ENCODE peak calls at places on chromosomes 6 and 20, in seven cellular contexts. J is T-helper 2 cell; N is HEK293T; R is tibial artery; V is COR-L47; S is M059J; W is activated CD4-positive, alpha-beta T cell treated with anti-CD3 and anti-CD28 coated beads, Interleukin-2, amount 50 U/mL, for 1 hour. C is an unnamed sample.

GRCh38 chr6:138161118-138161433 is 663 bp upstream of the ARFGEF3 start:
- DNase-seq in J (no peak), N (no peak), W (no peak), R (no peak), S (no peak), V (no peak), C (no peak)

GRCh38 chr6:72739368-72739779 is 117.5 kb downstream of the KCNQ5 start:
- DNase-seq in N (no peak), S (no peak), V (no peak), W (no peak), J (peak), R (no peak), C (no peak)

GRCh38 chr20:54368578-54368977 is 106.8 kb upstream of the DOK5 start:
- DNase-seq in W (no peak), J (no peak), S (no peak), N (no peak), R (no peak), V (no peak), C (no peak)

GRCh38 chr6:36673882-36674281 is 4.6 kb upstream of the CDKN1A start:
- DNase-seq in V (no peak), W (no peak), N (no peak), S (no peak), J (no peak), R (no peak), C (no peak)

GRCh38 chr6:34792605-34793500 is 970 bp downstream of the BLTP3A start:
- DNase-seq in R (peak), V (peak), N (peak), W (no peak), J (peak), S (peak), C (peak)

GRCh38 chr6:74741608-74742007 is 464.2 kb downstream of the COL12A1 start:
- DNase-seq in S (no peak), N (no peak), J (no peak), V (no peak), R (no peak), W (no peak), C (peak)

GRCh38 chr6:3211681-3212080 is 15.8 kb downstream of the TUBB2B start:
- DNase-seq in N (no peak), W (no peak), S (peak), V (no peak), R (no peak), J (no peak), C (no peak)

GRCh38 chr6:143727035-143727434 is 49.3 kb downstream of the PHACTR2 start:
- DNase-seq in W (no peak), S (no peak), J (no peak), R (no peak), V (no peak), N (no peak), C (no peak)

GRCh38 chr20:17762873-17763557 is 63.2 kb downstream of the BANF2 start:
- DNase-seq in W (no peak), J (no peak), V (no peak), N (no peak), S (no peak), R (no peak), C (no peak)

GRCh38 chr6:16817594-16817993 is 56.3 kb upstream of the ATXN1 start:
- DNase-seq in N (no peak), J (no peak), V (no peak), S (no peak), W (no peak), R (no peak), C (no peak)

GRCh38 chr6:87661016-87661415 is 41.0 kb downstream of the AKIRIN2 start:
- DNase-seq in V (no peak), W (no peak), S (peak), J (no peak), R (no peak), N (no peak), C (no peak)

GRCh38 chr20:59515013-59515905 is 89.1 kb upstream of the PHACTR3 start:
- DNase-seq in W (peak), V (peak), J (no peak), N (peak), R (no peak), S (peak), C (peak)

GRCh38 chr6:168385380-168385779 is 55.6 kb upstream of the SMOC2 start:
- DNase-seq in W (no peak), R (no peak), J (no peak), V (peak), N (no peak), S (no peak), C (no peak)

GRCh38 chr20:60718743-60719142 is 533.3 kb upstream of the CDH4 start:
- DNase-seq in W (no peak), N (peak), V (no peak), R (no peak), J (peak), S (no peak), C (no peak)

GRCh38 chr20:3238616-3239025 is 369 bp downstream of the SLC4A11 start:
- DNase-seq in S (peak), J (peak), R (no peak), V (no peak), N (peak), W (peak), C (no peak)

GRCh38 chr20:14761903-14762302 is 424.5 kb upstream of the FLRT3 start:
- DNase-seq in W (no peak), V (no peak), S (no peak), N (no peak), R (no peak), J (no peak), C (no peak)